ENCODE peak calls at places on chromosomes 5 and 9, in eight cellular contexts. One of them, this sample, is unnamed.

GRCh38 chr5:171714851-171715250 is 70.8 kb upstream of the SMIM23 start:
- DNase-seq in right lobe of liver: peak
- DNase-seq in dorsolateral prefrontal cortex: no peak
- DNase-seq in cardiac fibroblast: no peak
- DNase-seq in AG04449: no peak
- DNase-seq in fibroblast of lung: no peak
- DNase-seq in left ventricle myocardium inferior: no peak
- DNase-seq in tibial nerve: no peak
- DNase-seq in this sample: no peak

GRCh38 chr5:35303152-35303551 is 72.9 kb upstream of the PRLR start:
- DNase-seq in right lobe of liver: no peak
- DNase-seq in dorsolateral prefrontal cortex: no peak
- DNase-seq in fibroblast of lung: no peak
- DNase-seq in left ventricle myocardium inferior: no peak
- DNase-seq in AG04449: no peak
- DNase-seq in tibial nerve: no peak
- DNase-seq in cardiac fibroblast: no peak
- DNase-seq in this sample: peak

GRCh38 chr5:34047147-34047546 is 4.1 kb upstream of the C1QTNF3 start:
- DNase-seq in tibial nerve: no peak
- DNase-seq in AG04449: no peak
- DNase-seq in dorsolateral prefrontal cortex: no peak
- DNase-seq in right lobe of liver: no peak
- DNase-seq in cardiac fibroblast: no peak
- DNase-seq in fibroblast of lung: no peak
- DNase-seq in left ventricle myocardium inferior: no peak
- DNase-seq in this sample: no peak

GRCh38 chr5:155616779-155617392 is 603.3 kb downstream of the KIF4B start:
- DNase-seq in fibroblast of lung: no peak
- DNase-seq in right lobe of liver: peak
- DNase-seq in dorsolateral prefrontal cortex: peak
- DNase-seq in cardiac fibroblast: peak
- DNase-seq in tibial nerve: no peak
- DNase-seq in left ventricle myocardium inferior: no peak
- DNase-seq in AG04449: no peak
- DNase-seq in this sample: peak

GRCh38 chr5:148998174-148998797 is 64.6 kb downstream of the SH3TC2 start:
- DNase-seq in left ventricle myocardium inferior: no peak
- DNase-seq in AG04449: no peak
- DNase-seq in right lobe of liver: no peak
- DNase-seq in dorsolateral prefrontal cortex: no peak
- DNase-seq in cardiac fibroblast: peak
- DNase-seq in fibroblast of lung: peak
- DNase-seq in tibial nerve: no peak
- DNase-seq in this sample: peak

GRCh38 chr9:33151007-33151557 is 16.1 kb downstream of the B4GALT1 start:
- DNase-seq in right lobe of liver: peak
- DNase-seq in AG04449: peak
- DNase-seq in cardiac fibroblast: peak
- DNase-seq in dorsolateral prefrontal cortex: no peak
- DNase-seq in left ventricle myocardium inferior: peak
- DNase-seq in tibial nerve: no peak
- DNase-seq in fibroblast of lung: peak
- DNase-seq in this sample: no peak

GRCh38 chr5:322281-322941 is 897 bp downstream of the AHRR start:
- DNase-seq in right lobe of liver: no peak
- DNase-seq in fibroblast of lung: peak
- DNase-seq in cardiac fibroblast: peak
- DNase-seq in left ventricle myocardium inferior: no peak
- DNase-seq in dorsolateral prefrontal cortex: no peak
- DNase-seq in AG04449: no peak
- DNase-seq in tibial nerve: no peak
- DNase-seq in this sample: no peak

GRCh38 chr5:102931085-102931484 is 176.0 kb downstream of the PAM start:
- DNase-seq in left ventricle myocardium inferior: no peak
- DNase-seq in right lobe of liver: no peak
- DNase-seq in AG04449: no peak
- DNase-seq in cardiac fibroblast: no peak
- DNase-seq in dorsolateral prefrontal cortex: no peak
- DNase-seq in tibial nerve: no peak
- DNase-seq in fibroblast of lung: no peak
- DNase-seq in this sample: no peak

GRCh38 chr5:161273410-161273809 is 273.1 kb downstream of the GABRB2 start:
- DNase-seq in left ventricle myocardium inferior: no peak
- DNase-seq in right lobe of liver: no peak
- DNase-seq in tibial nerve: no peak
- DNase-seq in fibroblast of lung: no peak
- DNase-seq in dorsolateral prefrontal cortex: no peak
- DNase-seq in AG04449: no peak
- DNase-seq in cardiac fibroblast: no peak
- DNase-seq in this sample: no peak

GRCh38 chr5:161283296-161283695 is 263.2 kb downstream of the GABRB2 start:
- DNase-seq in left ventricle myocardium inferior: no peak
- DNase-seq in cardiac fibroblast: no peak
- DNase-seq in tibial nerve: no peak
- DNase-seq in dorsolateral prefrontal cortex: no peak
- DNase-seq in AG04449: no peak
- DNase-seq in right lobe of liver: no peak
- DNase-seq in fibroblast of lung: no peak
- DNase-seq in this sample: no peak

GRCh38 chr5:161284445-161284844 is 262.1 kb downstream of the GABRB2 start:
- DNase-seq in AG04449: no peak
- DNase-seq in cardiac fibroblast: no peak
- DNase-seq in dorsolateral prefrontal cortex: no peak
- DNase-seq in tibial nerve: no peak
- DNase-seq in left ventricle myocardium inferior: no peak
- DNase-seq in fibroblast of lung: no peak
- DNase-seq in right lobe of liver: no peak
- DNase-seq in this sample: no peak

GRCh38 chr5:161278739-161279660 is 267.5 kb downstream of the GABRB2 start:
- DNase-seq in dorsolateral prefrontal cortex: no peak
- DNase-seq in AG04449: no peak
- DNase-seq in cardiac fibroblast: no peak
- DNase-seq in tibial nerve: no peak
- DNase-seq in right lobe of liver: no peak
- DNase-seq in fibroblast of lung: no peak
- DNase-seq in left ventricle myocardium inferior: no peak
- DNase-seq in this sample: peak
- TF ChIP-seq CTCF in dorsolateral prefrontal cortex: no peak
- TF ChIP-seq CTCF in AG04449: no peak
- TF ChIP-seq CTCF in cardiac fibroblast: no peak
- TF ChIP-seq CTCF in tibial nerve: no peak
- TF ChIP-seq CTCF in right lobe of liver: no peak
- TF ChIP-seq CTCF in fibroblast of lung: no peak
- TF ChIP-seq CTCF in left ventricle myocardium inferior: no peak
- TF ChIP-seq CTCF in this sample: no peak

GRCh38 chr5:84384604-84385575 is at the start of gene EDIL3:
- DNase-seq in fibroblast of lung: peak
- DNase-seq in right lobe of liver: no peak
- DNase-seq in left ventricle myocardium inferior: no peak
- DNase-seq in cardiac fibroblast: peak
- DNase-seq in tibial nerve: no peak
- DNase-seq in AG04449: no peak
- DNase-seq in dorsolateral prefrontal cortex: peak
- DNase-seq in this sample: no peak

GRCh38 chr5:84383816-84384603 is 670 bp downstream of the EDIL3 start:
- DNase-seq in dorsolateral prefrontal cortex: peak
- DNase-seq in fibroblast of lung: peak
- DNase-seq in right lobe of liver: no peak
- DNase-seq in tibial nerve: no peak
- DNase-seq in cardiac fibroblast: peak
- DNase-seq in left ventricle myocardium inferior: no peak
- DNase-seq in AG04449: no peak
- DNase-seq in this sample: no peak

GRCh38 chr5:84381501-84382362 is 2.9 kb downstream of the EDIL3 start:
- DNase-seq in left ventricle myocardium inferior: no peak
- DNase-seq in cardiac fibroblast: no peak
- DNase-seq in tibial nerve: no peak
- DNase-seq in dorsolateral prefrontal cortex: no peak
- DNase-seq in right lobe of liver: no peak
- DNase-seq in AG04449: no peak
- DNase-seq in fibroblast of lung: peak
- DNase-seq in this sample: no peak

GRCh38 chr5:84382363-84383295 is 2.1 kb downstream of the EDIL3 start:
- DNase-seq in tibial nerve: no peak
- DNase-seq in dorsolateral prefrontal cortex: peak
- DNase-seq in fibroblast of lung: peak
- DNase-seq in right lobe of liver: no peak
- DNase-seq in AG04449: no peak
- DNase-seq in cardiac fibroblast: peak
- DNase-seq in left ventricle myocardium inferior: peak
- DNase-seq in this sample: no peak

DNA sequence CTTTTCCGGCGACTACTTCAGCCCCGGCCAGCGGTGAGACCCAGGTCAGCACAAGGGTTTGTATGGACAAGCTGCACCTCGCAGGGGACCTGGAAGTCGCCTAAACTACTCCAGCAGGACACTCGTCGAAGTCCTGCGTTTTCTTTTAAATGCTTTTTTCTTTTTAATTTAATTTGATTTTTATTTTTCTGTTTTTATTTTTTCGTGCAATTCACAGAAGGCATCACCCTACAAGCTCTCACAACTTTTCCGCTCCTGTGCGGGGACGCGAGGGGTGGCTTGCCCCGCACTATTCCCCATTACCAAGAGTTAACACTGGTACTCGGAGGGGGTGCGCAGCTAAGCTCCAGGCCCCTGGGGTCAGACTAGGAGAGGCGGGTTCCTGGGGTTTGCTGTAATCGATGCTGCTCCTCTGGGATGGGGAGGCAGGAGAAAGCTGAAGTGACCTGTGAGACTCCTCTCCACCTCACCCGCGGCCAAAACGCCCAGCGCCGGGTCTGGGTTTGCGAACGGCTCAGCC is 1.3 kb downstream of the EDIL3 start:
- DNase-seq in tibial nerve: no peak
- DNase-seq in fibroblast of lung: no peak
- DNase-seq in cardiac fibroblast: no peak
- DNase-seq in AG04449: no peak
- DNase-seq in dorsolateral prefrontal cortex: no peak
- DNase-seq in right lobe of liver: no peak
- DNase-seq in left ventricle myocardium inferior: no peak
- DNase-seq in this sample: no peak
- H3K4me3 ChIP-seq in tibial nerve: peak
- H3K4me3 ChIP-seq in fibroblast of lung: peak
- H3K4me3 ChIP-seq in cardiac fibroblast: peak
- H3K4me3 ChIP-seq in AG04449: peak
- H3K4me3 ChIP-seq in dorsolateral prefrontal cortex: peak
- H3K4me3 ChIP-seq in right lobe of liver: peak
- H3K4me3 ChIP-seq in left ventricle myocardium inferior: peak
- H3K4me3 ChIP-seq in this sample: no peak

DNA sequence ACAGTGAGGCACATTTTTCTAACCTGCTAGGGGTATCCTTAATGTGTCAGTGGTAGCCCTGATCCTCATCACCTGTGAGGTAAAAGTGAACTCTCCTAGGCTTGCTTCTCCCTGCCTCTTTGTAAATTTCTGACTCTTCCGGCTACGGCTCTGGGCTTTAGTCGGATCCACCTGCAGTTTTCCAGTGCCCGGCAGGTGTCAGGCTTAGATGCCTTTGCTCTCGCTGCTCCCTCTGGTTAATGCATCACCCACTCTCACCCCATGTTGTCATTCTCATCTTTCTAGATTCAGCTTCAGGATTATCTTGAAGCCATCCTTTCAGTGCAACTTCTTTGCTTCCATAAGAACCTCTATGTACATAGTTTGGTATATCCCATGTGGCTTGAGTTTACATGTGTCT is 3.6 kb downstream of the CEP78 start:
- DNase-seq in cardiac fibroblast: no peak
- DNase-seq in tibial nerve: no peak
- DNase-seq in dorsolateral prefrontal cortex: no peak
- DNase-seq in fibroblast of lung: no peak
- DNase-seq in left ventricle myocardium inferior: no peak
- DNase-seq in AG04449: no peak
- DNase-seq in right lobe of liver: peak
- DNase-seq in this sample: no peak
- TF ChIP-seq CTCF in cardiac fibroblast: no peak
- TF ChIP-seq CTCF in tibial nerve: no peak
- TF ChIP-seq CTCF in dorsolateral prefrontal cortex: no peak
- TF ChIP-seq CTCF in fibroblast of lung: no peak
- TF ChIP-seq CTCF in left ventricle myocardium inferior: peak
- TF ChIP-seq CTCF in AG04449: peak
- TF ChIP-seq CTCF in right lobe of liver: peak
- TF ChIP-seq CTCF in this sample: no peak

GRCh38 chr5:177362871-177363507 is 5.3 kb downstream of the RGS14 start:
- DNase-seq in fibroblast of lung: peak
- DNase-seq in dorsolateral prefrontal cortex: no peak
- DNase-seq in cardiac fibroblast: peak
- DNase-seq in tibial nerve: no peak
- DNase-seq in right lobe of liver: peak
- DNase-seq in AG04449: no peak
- DNase-seq in left ventricle myocardium inferior: peak
- DNase-seq in this sample: peak

GRCh38 chr5:177363565-177363964 is 5.8 kb downstream of the RGS14 start:
- DNase-seq in fibroblast of lung: no peak
- DNase-seq in AG04449: no peak
- DNase-seq in cardiac fibroblast: no peak
- DNase-seq in tibial nerve: no peak
- DNase-seq in right lobe of liver: no peak
- DNase-seq in left ventricle myocardium inferior: no peak
- DNase-seq in dorsolateral prefrontal cortex: no peak
- DNase-seq in this sample: no peak

GRCh38 chr5:177364159-177364962 is 6.6 kb downstream of the RGS14 start:
- DNase-seq in AG04449: no peak
- DNase-seq in left ventricle myocardium inferior: no peak
- DNase-seq in cardiac fibroblast: peak
- DNase-seq in fibroblast of lung: no peak
- DNase-seq in right lobe of liver: no peak
- DNase-seq in dorsolateral prefrontal cortex: no peak
- DNase-seq in tibial nerve: no peak
- DNase-seq in this sample: peak

GRCh38 chr5:177361418-177362101 is 3.8 kb downstream of the RGS14 start:
- DNase-seq in AG04449: no peak
- DNase-seq in tibial nerve: no peak
- DNase-seq in fibroblast of lung: no peak
- DNase-seq in right lobe of liver: no peak
- DNase-seq in left ventricle myocardium inferior: no peak
- DNase-seq in cardiac fibroblast: no peak
- DNase-seq in dorsolateral prefrontal cortex: no peak
- DNase-seq in this sample: peak

DNA sequence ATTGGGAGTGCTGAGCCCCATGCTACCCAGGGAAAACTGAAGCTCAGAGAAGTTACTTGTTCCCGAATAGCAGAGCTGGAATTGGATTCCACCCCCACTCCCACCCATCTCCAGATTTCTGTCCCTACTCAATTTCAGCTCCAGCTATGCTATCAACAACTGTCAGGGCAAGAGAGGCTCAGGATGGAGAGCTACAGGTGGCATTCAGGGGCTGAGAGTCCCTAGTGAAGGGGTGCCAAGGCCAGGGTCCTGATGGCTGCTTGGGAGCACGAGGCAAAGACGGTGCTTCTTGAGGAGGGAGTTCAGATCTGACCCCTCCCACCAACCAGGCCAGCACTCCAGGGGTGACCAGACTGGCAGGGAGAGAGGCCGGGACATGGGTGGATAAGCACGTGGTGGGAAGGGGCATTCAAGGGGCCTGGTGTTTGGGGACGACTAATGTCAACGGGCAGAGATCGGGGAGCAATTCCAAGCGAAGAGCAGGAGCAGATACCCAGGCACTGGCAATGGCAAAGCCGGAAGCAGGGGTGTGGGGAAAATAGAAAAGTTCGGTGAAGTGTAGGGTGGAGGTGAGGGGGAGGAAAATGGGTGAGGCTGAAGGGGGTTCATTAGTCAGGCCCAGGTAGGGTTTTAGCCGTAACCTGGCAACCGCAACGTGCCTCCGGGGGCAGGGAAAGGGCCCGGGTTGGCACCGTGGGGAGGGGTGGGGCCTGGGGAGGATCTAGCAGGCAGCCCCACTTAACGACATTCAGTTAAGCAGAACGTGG is 4.6 kb downstream of the RGS14 start:
- DNase-seq in cardiac fibroblast: no peak
- DNase-seq in tibial nerve: no peak
- DNase-seq in fibroblast of lung: no peak
- DNase-seq in left ventricle myocardium inferior: no peak
- DNase-seq in right lobe of liver: no peak
- DNase-seq in dorsolateral prefrontal cortex: no peak
- DNase-seq in AG04449: no peak
- DNase-seq in this sample: no peak
- H3K4me3 ChIP-seq in cardiac fibroblast: no peak
- H3K4me3 ChIP-seq in tibial nerve: no peak
- H3K4me3 ChIP-seq in fibroblast of lung: no peak
- H3K4me3 ChIP-seq in left ventricle myocardium inferior: peak
- H3K4me3 ChIP-seq in right lobe of liver: peak
- H3K4me3 ChIP-seq in dorsolateral prefrontal cortex: peak
- H3K4me3 ChIP-seq in AG04449: no peak
- H3K4me3 ChIP-seq in this sample: peak

This sample was measured in GM12865.